ENCODE peak calls at places on chromosomes 13 and 19, in six cellular contexts. S is PC-9, K is GM06990, O is progenitor cell of endocrine pancreas, Q is heart left ventricle, D is CD14-positive monocyte. V is an unnamed sample.
A peak's percentile ranks its signal among the peaks of the same experiment; 100 is the strongest.

GRCh38 chr19:5086725-5087439 is 118.0 kb downstream of the KDM4B start:
- DNase-seq in S (no peak), K (no peak), O (no peak), Q (no peak), D (no peak), V (no peak)

GRCh38 chr13:113089693-113090414 is 15.7 kb upstream of the F7 start:
- DNase-seq in S (no peak), K (no peak), O (no peak), Q (no peak), D (no peak), V (no peak)

GRCh38 chr19:2033825-2034159 is 17.3 kb downstream of the MKNK2 start:
- DNase-seq in S (no peak), K (no peak), O (no peak), Q (no peak), D (no peak), V (no peak)

GRCh38 chr13:35530147-35530546 is 53.7 kb upstream of the MAB21L1 start:
- DNase-seq in S (no peak), K (no peak), O (no peak), Q (peak; percentile 26), D (no peak), V (no peak)

GRCh38 chr13:44197791-44198770 is 175.5 kb upstream of the SERP2 start:
- DNase-seq in S (no peak), K (peak; percentile 56), O (no peak), Q (no peak), D (no peak), V (no peak)

GRCh38 chr19:36136975-36137686 is 2.7 kb upstream of the CAPNS1 start:
- DNase-seq in S (peak; percentile 95), K (no peak), O (no peak), Q (peak; percentile 60), D (peak; percentile 64), V (no peak)

GRCh38 chr13:20684041-20684440 is 19.5 kb upstream of the IL17D start:
- DNase-seq in S (no peak), K (no peak), O (no peak), Q (no peak), D (no peak), V (no peak)

GRCh38 chr19:664913-665443 is 2.0 kb upstream of the RNF126 start:
- DNase-seq in S (peak; percentile 83), K (peak; percentile 81), O (peak; percentile 88), Q (peak; percentile 79), D (peak; percentile 72), V (peak; percentile 98)

GRCh38 chr13:30165071-30165470 is 142.3 kb downstream of the KATNAL1 start:
- DNase-seq in S (no peak), K (no peak), O (no peak), Q (no peak), D (no peak), V (no peak)

GRCh38 chr19:7292950-7293794 is 1.0 kb downstream of the INSR start:
- DNase-seq in S (no peak), K (peak; percentile 44), O (no peak), Q (peak; percentile 40), D (peak; percentile 47), V (peak; percentile 16)

GRCh38 chr19:14762111-14762510 is 16.2 kb downstream of the ADGRE2 start:
- DNase-seq in S (no peak), K (no peak), O (no peak), Q (no peak), D (no peak), V (no peak)

GRCh38 chr13:81197966-81198365 is 857.0 kb upstream of the SPRY2 start:
- DNase-seq in S (no peak), K (no peak), O (no peak), Q (no peak), D (no peak), V (no peak)

GRCh38 chr13:97353927-97354326 is 80.0 kb upstream of the RAP2A start:
- DNase-seq in S (peak; percentile 10), K (no peak), O (no peak), Q (no peak), D (no peak), V (no peak)

GRCh38 chr19:17703823-17704463 is 15.3 kb upstream of the MAP1S start:
- DNase-seq in S (no peak), K (no peak), O (no peak), Q (no peak), D (peak; percentile 57), V (peak; percentile 56)

GRCh38 chr13:109783815-109784589 is 2.4 kb downstream of the IRS2 start:
- DNase-seq in S (no peak), K (no peak), O (no peak), Q (no peak), D (no peak), V (no peak)

GRCh38 chr19:21568816-21569496 is 63.6 kb downstream of the ZNF429 start:
- DNase-seq in S (peak; percentile 66), K (no peak), O (no peak), Q (peak; percentile 92), D (peak; percentile 92), V (no peak)

GRCh38 chr19:13978306-13978705 is 26.0 kb downstream of the DCAF15 start:
- DNase-seq in S (no peak), K (no peak), O (peak; percentile 75), Q (peak; percentile 87), D (no peak), V (peak; percentile 67)

GRCh38 chr13:36438594-36439483 is 6.5 kb downstream of the CCNA1 start:
- DNase-seq in S (no peak), K (no peak), O (no peak), Q (no peak), D (no peak), V (no peak)

GRCh38 chr13:109785141-109785891 is 1.1 kb downstream of the IRS2 start:
- DNase-seq in S (peak; percentile 50), K (no peak), O (peak; percentile 41), Q (no peak), D (no peak), V (peak; percentile 36)

GRCh38 chr13:43348397-43348796 is 325.0 kb downstream of the DNAJC15 start:
- DNase-seq in S (no peak), K (no peak), O (no peak), Q (no peak), D (no peak), V (no peak)

GRCh38 chr13:97223711-97224461 is 1.8 kb downstream of the MBNL2 start:
- DNase-seq in S (peak; percentile 50), K (peak; percentile 37), O (no peak), Q (peak; percentile 72), D (peak; percentile 72), V (no peak)

GRCh38 chr19:44640518-44640917 is 3.2 kb upstream of the PVR start:
- DNase-seq in S (no peak), K (no peak), O (no peak), Q (no peak), D (no peak), V (no peak)

GRCh38 chr13:111468037-111468959 is 147.9 kb downstream of the TEX29 start:
- DNase-seq in S (no peak), K (no peak), O (no peak), Q (no peak), D (no peak), V (no peak)

GRCh38 chr13:24613755-24614154 is 66.5 kb upstream of the ATP12A start:
- DNase-seq in S (no peak), K (no peak), O (no peak), Q (no peak), D (no peak), V (no peak)

GRCh38 chr13:24615911-24616472 is 64.2 kb upstream of the ATP12A start:
- DNase-seq in S (no peak), K (no peak), O (no peak), Q (no peak), D (no peak), V (no peak)

GRCh38 chr13:24616514-24616913 is 63.7 kb upstream of the ATP12A start:
- DNase-seq in S (no peak), K (no peak), O (no peak), Q (no peak), D (no peak), V (no peak)

GRCh38 chr13:24614306-24615080 is 65.7 kb upstream of the ATP12A start:
- DNase-seq in S (no peak), K (no peak), O (no peak), Q (no peak), D (no peak), V (no peak)

GRCh38 chr13:24615114-24615513 is 65.1 kb upstream of the ATP12A start:
- DNase-seq in S (no peak), K (no peak), O (no peak), Q (no peak), D (no peak), V (no peak)
- TF ChIP-seq CTCF in S (no peak), K (no peak), O (no peak), Q (no peak), D (no peak), V (no peak)

GRCh38 chr13:76720416-76720815 is 165.8 kb downstream of the KCTD12 start:
- DNase-seq in S (no peak), K (no peak), O (no peak), Q (no peak), D (no peak), V (no peak)

GRCh38 chr13:76715621-76716020 is 170.6 kb downstream of the KCTD12 start:
- DNase-seq in S (no peak), K (no peak), O (no peak), Q (no peak), D (no peak), V (no peak)

GRCh38 chr13:76715043-76715442 is 171.2 kb downstream of the KCTD12 start:
- DNase-seq in S (no peak), K (no peak), O (no peak), Q (no peak), D (no peak), V (no peak)

GRCh38 chr13:76719955-76720354 is 166.2 kb downstream of the KCTD12 start:
- DNase-seq in S (no peak), K (no peak), O (no peak), Q (no peak), D (no peak), V (no peak)

DNA sequence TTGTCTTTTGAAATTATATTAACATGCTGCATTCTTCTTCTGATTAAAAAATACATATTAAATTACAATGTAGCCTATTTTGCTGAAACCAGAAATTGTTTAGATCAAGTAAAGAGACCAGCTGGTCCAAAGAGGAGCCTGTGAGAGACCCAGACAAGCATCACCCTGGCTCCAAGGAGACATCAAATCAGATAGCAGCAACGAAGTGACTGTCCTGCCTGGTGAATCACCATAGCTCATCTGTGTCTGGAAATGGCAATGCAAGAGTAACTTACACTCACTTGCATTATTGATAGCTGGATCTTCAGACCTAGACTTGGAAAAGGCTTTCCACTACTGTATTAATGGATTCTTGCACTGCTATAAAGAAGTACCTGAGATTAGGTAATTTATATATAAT is 169.1 kb downstream of the KCTD12 start:
- DNase-seq in S (no peak), K (no peak), O (no peak), Q (no peak), D (no peak), V (no peak)
- TF ChIP-seq CTCF in S (no peak), K (no peak), O (no peak), Q (no peak), D (no peak), V (no peak)

GRCh38 chr13:45479661-45480060 is 14.9 kb downstream of the COG3 start:
- DNase-seq in S (no peak), K (no peak), O (no peak), Q (no peak), D (no peak), V (no peak)

GRCh38 chr13:45482571-45483173 is 17.9 kb downstream of the COG3 start:
- DNase-seq in S (no peak), K (no peak), O (no peak), Q (no peak), D (no peak), V (no peak)

GRCh38 chr13:45481688-45482087 is 16.9 kb downstream of the COG3 start:
- DNase-seq in S (no peak), K (no peak), O (no peak), Q (no peak), D (no peak), V (no peak)
- TF ChIP-seq CTCF in S (no peak), K (no peak), O (no peak), Q (no peak), D (no peak), V (no peak)

GRCh38 chr19:29779921-29780320 is 31.9 kb upstream of the CCNE1 start:
- DNase-seq in S (no peak), K (no peak), O (no peak), Q (no peak), D (no peak), V (no peak)
- TF ChIP-seq CTCF in S (no peak), K (peak; percentile 36), O (peak; percentile 14), Q (no peak), D (no peak), V (no peak)